ENCODE peak calls at places on chromosomes 13 and 19, in seven cellular contexts. One of them, this sample, is unnamed.

GRCh38 chr19:4172861-4173473 is 9.4 kb downstream of the SIRT6 start:
- DNase-seq in neural crest cell: peak; percentile 82
- DNase-seq in psoas muscle: peak; percentile 67
- DNase-seq in left ventricle myocardium superior: peak; percentile 78
- DNase-seq in HepG2: no peak
- DNase-seq in AG04450: no peak
- DNase-seq in RKO: peak; percentile 59
- DNase-seq in this sample: peak; percentile 85

GRCh38 chr13:94641432-94641941 is 39.8 kb downstream of the GPR180 start:
- DNase-seq in neural crest cell: no peak
- DNase-seq in psoas muscle: no peak
- DNase-seq in left ventricle myocardium superior: no peak
- DNase-seq in HepG2: no peak
- DNase-seq in AG04450: peak; percentile 67
- DNase-seq in RKO: peak; percentile 47
- DNase-seq in this sample: no peak

GRCh38 chr13:50543767-50544166 is 299.7 kb downstream of the DLEU7 start:
- DNase-seq in neural crest cell: no peak
- DNase-seq in psoas muscle: peak; percentile 22
- DNase-seq in left ventricle myocardium superior: peak; percentile 37
- DNase-seq in HepG2: no peak
- DNase-seq in AG04450: peak; percentile 77
- DNase-seq in RKO: no peak
- DNase-seq in this sample: no peak

GRCh38 chr19:49107625-49108459 is 6.3 kb upstream of the LIN7B start:
- DNase-seq in neural crest cell: no peak
- DNase-seq in psoas muscle: no peak
- DNase-seq in left ventricle myocardium superior: no peak
- DNase-seq in HepG2: no peak
- DNase-seq in AG04450: no peak
- DNase-seq in RKO: no peak
- DNase-seq in this sample: no peak

GRCh38 chr19:44752816-44753618 is 4.5 kb downstream of the BCL3 start:
- DNase-seq in neural crest cell: no peak
- DNase-seq in psoas muscle: peak; percentile 92
- DNase-seq in left ventricle myocardium superior: peak; percentile 91
- DNase-seq in HepG2: peak; percentile 50
- DNase-seq in AG04450: peak; percentile 96
- DNase-seq in RKO: no peak
- DNase-seq in this sample: peak; percentile 96

GRCh38 chr13:23588576-23589141 is 18.4 kb downstream of the TNFRSF19 start:
- DNase-seq in neural crest cell: no peak
- DNase-seq in psoas muscle: no peak
- DNase-seq in left ventricle myocardium superior: no peak
- DNase-seq in HepG2: no peak
- DNase-seq in AG04450: no peak
- DNase-seq in RKO: no peak
- DNase-seq in this sample: no peak

GRCh38 chr19:3914199-3914598 is 18.7 kb upstream of the NMRK2 start:
- DNase-seq in neural crest cell: no peak
- DNase-seq in psoas muscle: no peak
- DNase-seq in left ventricle myocardium superior: no peak
- DNase-seq in HepG2: no peak
- DNase-seq in AG04450: no peak
- DNase-seq in RKO: no peak
- DNase-seq in this sample: no peak

GRCh38 chr19:1528596-1529429 is 4.9 kb downstream of the PLK5 start:
- DNase-seq in neural crest cell: no peak
- DNase-seq in psoas muscle: no peak
- DNase-seq in left ventricle myocardium superior: no peak
- DNase-seq in HepG2: no peak
- DNase-seq in AG04450: no peak
- DNase-seq in RKO: no peak
- DNase-seq in this sample: no peak

GRCh38 chr13:23790591-23791170 is 98.5 kb downstream of the MIPEP start:
- DNase-seq in neural crest cell: no peak
- DNase-seq in psoas muscle: no peak
- DNase-seq in left ventricle myocardium superior: no peak
- DNase-seq in HepG2: no peak
- DNase-seq in AG04450: no peak
- DNase-seq in RKO: no peak
- DNase-seq in this sample: no peak

GRCh38 chr19:36090930-36091695 is 19.8 kb upstream of the OVOL3 start:
- DNase-seq in neural crest cell: no peak
- DNase-seq in psoas muscle: no peak
- DNase-seq in left ventricle myocardium superior: no peak
- DNase-seq in HepG2: no peak
- DNase-seq in AG04450: no peak
- DNase-seq in RKO: no peak
- DNase-seq in this sample: no peak